ENCODE peak calls at places on chromosomes 12 and 14, in four cellular contexts. L, D, I and R are unnamed samples. For H3K4me1 and H3K9me1, the result is how much of the 10 kb centered on the place peaks cover.

GRCh38 chr12:43805149-43805856 is 814 bp downstream of the TWF1 start:
- DNase-seq in D (no peak), I (no peak), L (no peak), R (no peak)

GRCh38 chr12:124157416-124157815 is 137.5 kb upstream of the RFLNA start:
- DNase-seq in L (no peak), I (no peak), D (no peak), R (no peak)

GRCh38 chr12:130460611-130461478 is 123.2 kb downstream of the PIWIL1 start:
- DNase-seq in D (no peak), I (no peak), L (no peak), R (no peak)

GRCh38 chr12:91401190-91401589 is 218.6 kb upstream of the DCN start:
- DNase-seq in L (no peak), D (no peak), I (no peak), R (no peak)

GRCh38 chr12:111339306-111339938 is 29.5 kb downstream of the PHETA1 start:
- DNase-seq in L (no peak), I (no peak), D (no peak), R (no peak)

GRCh38 chr14:98175436-98175835 is 1096.6 kb downstream of the BCL11B start:
- DNase-seq in L (no peak), I (no peak), D (no peak), R (no peak)

GRCh38 chr12:94650143-94651056 is at the start of gene TMCC3:
- DNase-seq in D (no peak), I (no peak), L (no peak), R (peak)

GRCh38 chr12:54571166-54571856 is 17.1 kb downstream of the PPP1R1A start:
- DNase-seq in I (no peak), D (no peak), L (no peak), R (no peak)

GRCh38 chr12:121033625-121034349 is 5.3 kb downstream of the OASL start:
- DNase-seq in L (no peak), D (no peak), I (no peak), R (no peak)

GRCh38 chr12:4288296-4289019 is 14.9 kb downstream of the CCND2 start:
- DNase-seq in L (no peak), I (no peak), D (no peak), R (no peak)

GRCh38 chr12:131536337-131536736 is 174.6 kb upstream of the SFSWAP start:
- DNase-seq in L (no peak), I (no peak), D (no peak), R (no peak)

GRCh38 chr12:124928095-124928911 is 13.9 kb upstream of the UBC start:
- DNase-seq in I (no peak), L (peak), D (no peak), R (peak)

GRCh38 chr12:116616536-116617248 is 57.5 kb downstream of the MAP1LC3B2 start:
- DNase-seq in I (no peak), L (no peak), D (no peak), R (peak)

GRCh38 chr12:71562681-71563595 is 100.7 kb downstream of the ZFC3H1 start:
- DNase-seq in L (no peak), D (no peak), I (no peak), R (no peak)

DNA sequence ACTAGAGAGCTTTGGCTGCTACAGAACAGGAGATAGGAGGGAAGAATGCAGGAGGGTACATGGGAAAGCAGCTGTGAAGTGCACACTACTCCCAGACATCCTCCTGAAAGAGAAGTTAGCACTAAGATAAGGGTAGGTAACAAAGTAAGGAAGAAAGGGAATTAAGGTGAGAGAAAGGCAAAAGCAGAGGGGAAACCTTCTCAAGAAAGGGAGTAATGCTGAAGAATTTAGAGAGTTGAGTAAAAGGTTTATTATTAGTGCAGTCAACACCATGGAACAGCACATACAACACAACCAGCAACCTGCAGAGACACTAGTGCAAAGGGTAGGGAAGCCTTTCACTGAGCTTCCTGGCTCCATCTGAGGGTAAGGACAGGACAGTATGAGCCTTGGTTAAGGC is 15.0 kb upstream of the SMARCC2 start:
- DNase-seq in I (no peak), L (no peak), D (no peak), R (no peak)
- H3K4me3 ChIP-seq in I (no peak), L (no peak), D (no peak), R (no peak)

DNA sequence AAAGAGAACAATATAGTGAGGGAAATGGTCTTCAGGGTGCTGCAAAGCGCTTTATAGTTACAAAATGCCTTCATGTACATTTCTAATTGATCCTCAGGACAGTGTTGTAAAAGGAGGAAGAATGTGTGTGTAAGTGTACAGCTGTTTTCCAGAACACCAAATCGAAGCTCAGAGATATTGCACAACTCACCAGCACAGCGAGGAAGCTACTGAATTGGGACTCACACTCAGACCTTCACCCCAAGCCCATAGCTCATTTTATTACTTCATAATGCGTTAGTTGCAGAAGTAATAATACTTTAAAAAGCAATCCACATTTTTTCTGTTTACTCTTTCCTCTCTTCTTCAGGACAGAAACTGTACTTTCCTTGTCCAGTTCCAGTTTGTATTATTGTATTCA is 428.3 kb downstream of the RAD51B start:
- DNase-seq in L (peak), D (no peak), I (no peak), R (no peak)
- H3K4me1 ChIP-seq in L (under half), D (under half), I (half or more), R (half or more)

DNA sequence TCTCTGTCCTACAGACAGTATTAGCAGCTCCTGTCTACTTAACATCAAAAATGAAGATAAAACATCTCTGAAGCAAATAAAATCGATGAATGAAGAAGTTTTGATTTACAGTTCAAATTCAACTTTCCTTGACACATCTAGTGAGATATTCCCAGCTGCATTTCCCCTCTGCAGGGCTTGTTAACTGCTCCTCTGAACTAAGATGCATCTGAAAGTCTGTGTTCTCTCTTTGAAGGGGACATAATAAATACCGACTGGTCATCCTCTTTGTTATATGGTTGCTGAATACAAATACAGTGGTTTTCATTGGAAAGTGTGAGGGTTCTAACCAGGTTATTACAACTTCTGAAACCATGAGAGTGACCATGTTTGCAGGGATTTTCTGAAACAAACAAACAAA is 266.4 kb upstream of the SLC16A7 start:
- DNase-seq in I (no peak), L (no peak), D (no peak), R (no peak)
- H3K9me1 ChIP-seq in I (under half), L (under half), D (under half), R (under half)

DNA sequence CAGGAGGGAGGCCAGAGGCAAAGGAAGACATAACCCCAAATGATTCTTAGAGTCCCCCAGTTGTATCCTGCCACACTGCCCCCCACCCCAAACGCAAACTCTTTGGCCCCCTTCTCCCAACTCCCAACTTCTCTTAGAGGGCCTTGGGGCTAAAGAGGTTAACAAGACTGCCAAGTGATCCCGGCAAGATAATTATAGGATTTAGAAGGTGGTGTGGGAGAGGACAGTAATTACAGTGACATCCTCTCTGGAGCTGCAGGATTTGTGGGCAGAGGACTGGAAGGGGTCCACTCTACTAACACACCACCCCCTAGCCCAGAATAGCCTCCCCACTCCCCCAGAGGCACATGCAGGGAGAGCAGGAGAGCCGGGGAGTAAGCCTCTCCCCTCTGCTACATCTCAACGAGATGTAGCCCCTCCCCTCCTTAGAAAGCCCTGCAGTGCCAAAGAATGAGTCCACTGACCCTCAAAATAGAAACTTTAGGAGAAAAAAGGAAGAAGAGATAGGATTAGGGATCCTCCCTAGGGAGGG is 5.3 kb upstream of the GDF11 start:
- DNase-seq in L (no peak), I (no peak), D (no peak), R (no peak)
- H3K4me3 ChIP-seq in L (no peak), I (no peak), D (no peak), R (no peak)

DNA sequence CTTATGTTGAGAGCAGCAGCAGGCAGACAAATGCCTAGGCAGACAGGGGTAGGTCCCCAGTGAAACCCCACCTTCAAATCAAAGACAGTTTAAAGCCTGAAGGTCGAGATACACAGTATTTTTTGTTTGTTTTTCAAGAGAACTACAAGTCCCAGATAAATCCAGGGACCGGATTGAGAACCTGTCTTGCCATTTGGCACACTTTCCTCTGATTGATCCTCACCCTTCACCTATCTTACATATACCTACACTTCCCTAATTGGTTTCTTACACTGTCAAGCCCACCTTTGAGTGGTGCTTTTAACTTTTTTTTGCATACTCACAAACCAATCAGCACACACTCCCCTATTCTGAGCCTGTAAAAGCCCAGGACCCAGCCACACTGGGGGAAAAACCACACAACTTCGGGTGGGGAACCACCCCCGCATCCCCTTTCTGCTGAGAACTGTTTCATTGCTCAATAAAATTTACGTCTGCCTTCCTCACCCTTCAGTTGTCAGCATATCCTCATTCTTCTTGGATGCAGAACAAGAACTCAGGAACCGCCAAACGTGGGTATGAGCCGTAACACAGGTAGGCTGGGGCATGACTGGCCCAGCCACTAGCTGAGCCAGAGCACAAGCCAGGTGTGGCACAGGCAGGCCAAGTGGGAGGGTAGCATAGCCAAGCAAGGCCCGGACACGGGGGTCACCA is 11.1 kb downstream of the DICER1 start:
- DNase-seq in I (no peak), D (no peak), L (no peak), R (no peak)
- H3K4me1 ChIP-seq in I (under half), D (under half), L (under half), R (under half)